ENCODE peak calls at places on chromosomes 16 and 17, in four cellular contexts. T, D, Y and Q are unnamed samples.

GRCh38 chr17:19753049-19753444 is 4.9 kb upstream of the ALDH3A1 start:
- DNase-seq in T (peak; percentile 81), D (no peak), Y (no peak), Q (peak; percentile 55)

GRCh38 chr16:29007865-29008593 is 23.2 kb downstream of the LAT start:
- DNase-seq in T (no peak), D (peak; percentile 67), Y (peak; percentile 39), Q (no peak)

GRCh38 chr16:29312835-29313558 is 93.5 kb downstream of the NPIPB11 start:
- DNase-seq in T (no peak), D (no peak), Y (no peak), Q (no peak)

GRCh38 chr16:84183572-84183875 is 3.3 kb downstream of the TAF1C start:
- DNase-seq in T (no peak), D (no peak), Y (no peak), Q (no peak)

GRCh38 chr16:89598199-89598598 is 15.2 kb upstream of the DPEP1 start:
- DNase-seq in T (no peak), D (no peak), Y (no peak), Q (no peak)

GRCh38 chr16:31334934-31335333 is 20.0 kb upstream of the ITGAX start:
- DNase-seq in T (no peak), D (no peak), Y (no peak), Q (no peak)

GRCh38 chr17:60173304-60173807 is 23.6 kb downstream of the CA4 start:
- DNase-seq in T (no peak), D (no peak), Y (no peak), Q (no peak)

GRCh38 chr16:81752876-81753227 is 26.2 kb upstream of the PLCG2 start:
- DNase-seq in T (no peak), D (no peak), Y (no peak), Q (no peak)

GRCh38 chr17:29039764-29040598 is 3.0 kb upstream of the PIPOX start:
- DNase-seq in T (no peak), D (no peak), Y (no peak), Q (no peak)

GRCh38 chr17:50938821-50939541 is 72.8 kb upstream of the TOB1 start:
- DNase-seq in T (no peak), D (no peak), Y (no peak), Q (no peak)

GRCh38 chr17:75074532-75074931 is 13.2 kb upstream of the SLC16A5 start:
- DNase-seq in T (no peak), D (no peak), Y (no peak), Q (no peak)

GRCh38 chr17:19805006-19805405 is 56.9 kb upstream of the ALDH3A1 start:
- DNase-seq in T (no peak), D (no peak), Y (no peak), Q (no peak)

GRCh38 chr17:70642059-70642458 is 472.7 kb downstream of the KCNJ2 start:
- DNase-seq in T (no peak), D (no peak), Y (no peak), Q (no peak)

GRCh38 chr16:17773698-17774101 is 302.9 kb upstream of the XYLT1 start:
- DNase-seq in T (peak; percentile 47), D (no peak), Y (no peak), Q (no peak)

GRCh38 chr17:64001091-64001579 is 3.0 kb downstream of the PRR29 start:
- DNase-seq in T (no peak), D (no peak), Y (no peak), Q (no peak)

GRCh38 chr17:4130715-4131114 is 12.1 kb downstream of the ZZEF1 start:
- DNase-seq in T (no peak), D (no peak), Y (no peak), Q (peak; percentile 38)

GRCh38 chr17:50177983-50178834 is 12.4 kb downstream of the SGCA start:
- DNase-seq in T (no peak), D (peak; percentile 29), Y (peak; percentile 17), Q (peak; percentile 36)

GRCh38 chr17:5591966-5592365 is 7.7 kb upstream of the NLRP1 start:
- DNase-seq in T (no peak), D (no peak), Y (no peak), Q (no peak)

GRCh38 chr16:85753976-85754375 is 3.1 kb upstream of the C16orf74 start:
- DNase-seq in T (no peak), D (no peak), Y (no peak), Q (no peak)

GRCh38 chr16:1195393-1195666 is 29.7 kb downstream of the TPSG1 start:
- DNase-seq in T (no peak), D (no peak), Y (no peak), Q (no peak)

GRCh38 chr17:29112780-29113295 is 67.4 kb downstream of the MYO18A start:
- DNase-seq in T (no peak), D (no peak), Y (no peak), Q (no peak)

GRCh38 chr17:70938311-70938710 is 769.0 kb downstream of the KCNJ2 start:
- DNase-seq in T (no peak), D (no peak), Y (no peak), Q (no peak)

GRCh38 chr17:78089557-78090281 is 38.8 kb downstream of the TMC6 start:
- DNase-seq in T (no peak), D (no peak), Y (no peak), Q (no peak)

GRCh38 chr17:69485126-69485724 is 70.7 kb downstream of the MAP2K6 start:
- DNase-seq in T (no peak), D (no peak), Y (no peak), Q (no peak)

GRCh38 chr16:11080999-11081630 is 136.8 kb downstream of the CLEC16A start:
- DNase-seq in T (no peak), D (no peak), Y (no peak), Q (no peak)

GRCh38 chr16:49268667-49269066 is 13.0 kb downstream of the CBLN1 start:
- DNase-seq in T (no peak), D (no peak), Y (no peak), Q (no peak)

GRCh38 chr17:1040216-1040600 is 43.3 kb downstream of the TIMM22 start:
- DNase-seq in T (no peak), D (no peak), Y (no peak), Q (no peak)

GRCh38 chr16:48041861-48042435 is 113.8 kb downstream of the ABCC12 start:
- DNase-seq in T (no peak), D (no peak), Y (no peak), Q (no peak)

GRCh38 chr17:67124469-67125148 is 80.3 kb downstream of the CACNG1 start:
- DNase-seq in T (no peak), D (no peak), Y (no peak), Q (no peak)

GRCh38 chr16:180101-180920 is at the start of gene HBQ1:
- DNase-seq in T (no peak), D (no peak), Y (no peak), Q (peak; percentile 58)

GRCh38 chr16:77760800-77761199 is 27.6 kb upstream of the VAT1L start:
- DNase-seq in T (no peak), D (no peak), Y (no peak), Q (no peak)

GRCh38 chr17:2990396-2990795 is 73.0 kb downstream of the OR1D5 start:
- DNase-seq in T (no peak), D (no peak), Y (no peak), Q (no peak)

GRCh38 chr16:77660311-77660710 is 62.0 kb upstream of the NUDT7 start:
- DNase-seq in T (no peak), D (no peak), Y (no peak), Q (no peak)

GRCh38 chr17:72421128-72422092 is 300.6 kb downstream of the SOX9 start:
- DNase-seq in T (no peak), D (no peak), Y (no peak), Q (no peak)

GRCh38 chr17:77066165-77066564 is 74.6 kb upstream of the SEC14L1 start:
- DNase-seq in T (no peak), D (no peak), Y (no peak), Q (no peak)

GRCh38 chr17:17781591-17782424 is 55.0 kb downstream of the SREBF1 start:
- DNase-seq in T (peak; percentile 89), D (peak; percentile 1), Y (no peak), Q (peak; percentile 78)

GRCh38 chr17:80636356-80637285 is 92.0 kb downstream of the RPTOR start:
- DNase-seq in T (no peak), D (no peak), Y (no peak), Q (no peak)

GRCh38 chr16:20916927-20917326 is 16.4 kb downstream of the LYRM1 start:
- DNase-seq in T (no peak), D (no peak), Y (no peak), Q (no peak)

GRCh38 chr17:66948061-66948750 is 16.3 kb upstream of the CACNG4 start:
- DNase-seq in T (no peak), D (no peak), Y (no peak), Q (no peak)

GRCh38 chr16:67022531-67023214 is 6.3 kb upstream of the CBFB start:
- DNase-seq in T (no peak), D (no peak), Y (no peak), Q (no peak)